ENCODE peak calls at places on chromosomes 13 and 19, in six cellular contexts. I, C, P, Z, K and S are unnamed samples.

GRCh38 chr13:48567521-48568331 is 34.8 kb upstream of the RCBTB2 start:
- DNase-seq in I (no peak), C (no peak), P (no peak), Z (no peak), K (no peak), S (no peak)

GRCh38 chr19:13794388-13794751 is 873 bp upstream of the ZSWIM4 start:
- DNase-seq in I (peak), C (no peak), P (no peak), Z (peak), K (no peak), S (no peak)

GRCh38 chr13:74067818-74068217 is 66.4 kb downstream of the KLF12 start:
- DNase-seq in I (no peak), C (no peak), P (no peak), Z (no peak), K (no peak), S (no peak)

GRCh38 chr13:112213467-112214245 is 146.7 kb downstream of the SOX1 start:
- DNase-seq in I (no peak), C (no peak), P (no peak), Z (no peak), K (no peak), S (no peak)

GRCh38 chr13:43303040-43303729 is 279.8 kb downstream of the DNAJC15 start:
- DNase-seq in I (no peak), C (no peak), P (no peak), Z (peak), K (peak), S (no peak)

GRCh38 chr19:17737690-17738153 is 13.6 kb upstream of the FCHO1 start:
- DNase-seq in I (no peak), C (no peak), P (no peak), Z (no peak), K (no peak), S (no peak)

GRCh38 chr13:26406791-26407190 is 150.7 kb upstream of the WASF3 start:
- DNase-seq in I (no peak), C (no peak), P (no peak), Z (no peak), K (no peak), S (no peak)

GRCh38 chr19:34577531-34578101 is 96.1 kb downstream of the WTIP start:
- DNase-seq in I (no peak), C (no peak), P (no peak), Z (no peak), K (no peak), S (no peak)

GRCh38 chr13:99812611-99813010 is 159.0 kb downstream of the ZIC5 start:
- DNase-seq in I (no peak), C (no peak), P (no peak), Z (no peak), K (no peak), S (no peak)

GRCh38 chr13:35850569-35850968 is 280.6 kb downstream of the DCLK1 start:
- DNase-seq in I (no peak), C (no peak), P (no peak), Z (no peak), K (no peak), S (no peak)

GRCh38 chr19:18433735-18434398 is 4.1 kb downstream of the ISYNA1 start:
- DNase-seq in I (no peak), C (no peak), P (no peak), Z (no peak), K (no peak), S (no peak)

GRCh38 chr19:4829001-4829712 is 2.4 kb downstream of the TICAM1 start:
- DNase-seq in I (no peak), C (no peak), P (no peak), Z (no peak), K (no peak), S (peak)

GRCh38 chr13:43227721-43228120 is 204.3 kb downstream of the DNAJC15 start:
- DNase-seq in I (no peak), C (no peak), P (no peak), Z (no peak), K (peak), S (no peak)

GRCh38 chr13:20700288-20700687 is 3.2 kb upstream of the IL17D start:
- DNase-seq in I (no peak), C (no peak), P (no peak), Z (no peak), K (no peak), S (no peak)

GRCh38 chr13:92164822-92165221 is 766.4 kb downstream of the GPC5 start:
- DNase-seq in I (no peak), C (no peak), P (no peak), Z (no peak), K (no peak), S (no peak)

GRCh38 chr13:40026174-40026585 is 370.7 kb downstream of the COG6 start:
- DNase-seq in I (no peak), C (peak), P (peak), Z (no peak), K (no peak), S (peak)

GRCh38 chr19:18503971-18504885 is 17.6 kb downstream of the ELL start:
- DNase-seq in I (no peak), C (no peak), P (no peak), Z (no peak), K (no peak), S (no peak)

GRCh38 chr19:43700368-43701015 is 15.4 kb upstream of the IRGC start:
- DNase-seq in I (peak), C (no peak), P (no peak), Z (peak), K (peak), S (peak)

GRCh38 chr13:76764429-76764828 is 121.8 kb downstream of the KCTD12 start:
- DNase-seq in I (peak), C (no peak), P (no peak), Z (peak), K (no peak), S (no peak)

GRCh38 chr19:45497791-45498190 is 452 bp upstream of the PPM1N start:
- DNase-seq in I (no peak), C (no peak), P (no peak), Z (no peak), K (no peak), S (no peak)

GRCh38 chr13:89740994-89741678 is 1606.4 kb upstream of the MIR17HG start:
- DNase-seq in I (no peak), C (no peak), P (no peak), Z (no peak), K (no peak), S (no peak)

GRCh38 chr13:112638157-112638750 is 50.3 kb upstream of the TUBGCP3 start:
- DNase-seq in I (peak), C (no peak), P (no peak), Z (no peak), K (no peak), S (no peak)

GRCh38 chr19:17097593-17098126 is 22.1 kb downstream of the MYO9B start:
- DNase-seq in I (peak), C (no peak), P (no peak), Z (no peak), K (no peak), S (no peak)

GRCh38 chr19:42074513-42075363 is 1.2 kb upstream of the ZNF574 start:
- DNase-seq in I (no peak), C (no peak), P (no peak), Z (no peak), K (no peak), S (peak)

GRCh38 chr19:45235485-45235884 is 9.7 kb downstream of the EXOC3L2 start:
- DNase-seq in I (no peak), C (no peak), P (no peak), Z (no peak), K (no peak), S (no peak)

GRCh38 chr19:29690842-29691241 is 24.2 kb downstream of the C19orf12 start:
- DNase-seq in I (no peak), C (peak), P (no peak), Z (no peak), K (no peak), S (no peak)

GRCh38 chr19:48403606-48404005 is 10.1 kb downstream of the GRIN2D start:
- DNase-seq in I (no peak), C (peak), P (no peak), Z (no peak), K (peak), S (no peak)

GRCh38 chr13:60164490-60164889 is 762 bp upstream of the DIAPH3 start:
- DNase-seq in I (no peak), C (no peak), P (no peak), Z (no peak), K (no peak), S (no peak)

GRCh38 chr13:74367193-74367592 is 233.0 kb upstream of the KLF12 start:
- DNase-seq in I (no peak), C (no peak), P (no peak), Z (no peak), K (no peak), S (no peak)

GRCh38 chr13:101298517-101298916 is 117.8 kb downstream of the NALCN start:
- DNase-seq in I (no peak), C (no peak), P (no peak), Z (no peak), K (no peak), S (no peak)

GRCh38 chr19:5039642-5040543 is 71.0 kb downstream of the KDM4B start:
- DNase-seq in I (no peak), C (no peak), P (no peak), Z (no peak), K (no peak), S (no peak)

GRCh38 chr13:112331675-112332074 is 44.5 kb upstream of the SPACA7 start:
- DNase-seq in I (no peak), C (no peak), P (no peak), Z (no peak), K (no peak), S (no peak)

GRCh38 chr19:41997121-41997850 is 3.3 kb upstream of the ATP1A3 start:
- DNase-seq in I (no peak), C (peak), P (no peak), Z (no peak), K (peak), S (peak)

GRCh38 chr13:109148243-109148642 is 518.8 kb downstream of the MYO16 start:
- DNase-seq in I (no peak), C (no peak), P (no peak), Z (no peak), K (no peak), S (no peak)

GRCh38 chr19:474126-475078 is 13.6 kb upstream of the SHC2 start:
- DNase-seq in I (no peak), C (no peak), P (no peak), Z (peak), K (no peak), S (no peak)